ENCODE peak calls at places on chromosome 15, in five cellular contexts. D is HS-5, T is renal cortical epithelial cell, S is cardiac fibroblast, E is NCI-H1092 treated with DMSO at 0.1 percent for 48 hours. A is an unnamed sample.

GRCh38 chr15:65194826-65195541 is 9.8 kb upstream of the CLPX start:
- DNase-seq in D (no peak), T (no peak), S (no peak), E (no peak), A (no peak)

GRCh38 chr15:68691667-68692066 is 112.9 kb downstream of the CORO2B start:
- DNase-seq in D (no peak), T (peak), S (no peak), E (peak), A (no peak)

GRCh38 chr15:57640935-57641682 is 49.4 kb downstream of the MYZAP start:
- DNase-seq in D (no peak), T (peak), S (peak), E (peak), A (peak)

GRCh38 chr15:63752075-63752684 is 81.6 kb downstream of the HERC1 start:
- DNase-seq in D (peak), T (peak), S (peak), E (peak), A (peak)

GRCh38 chr15:38768970-38769369 is 204.4 kb upstream of the RASGRP1 start:
- DNase-seq in D (no peak), T (no peak), S (peak), E (no peak), A (no peak)

GRCh38 chr15:100994597-100995446 is 75.7 kb downstream of the LRRK1 start:
- DNase-seq in D (no peak), T (no peak), S (no peak), E (no peak), A (no peak)

GRCh38 chr15:68234060-68234459 is 4.5 kb upstream of the CLN6 start:
- DNase-seq in D (no peak), T (no peak), S (no peak), E (no peak), A (no peak)

GRCh38 chr15:58788056-58788710 is 17.1 kb downstream of the MINDY2 start:
- DNase-seq in D (no peak), T (no peak), S (no peak), E (no peak), A (no peak)

GRCh38 chr15:73323374-73323955 is 45.3 kb downstream of the HCN4 start:
- DNase-seq in D (no peak), T (no peak), S (no peak), E (no peak), A (no peak)

GRCh38 chr15:83372434-83372873 is 74.7 kb upstream of the SH3GL3 start:
- DNase-seq in D (peak), T (peak), S (no peak), E (no peak), A (no peak)

GRCh38 chr15:40217166-40217785 is 21.6 kb upstream of the PAK6 start:
- DNase-seq in D (peak), T (peak), S (peak), E (peak), A (peak)

GRCh38 chr15:32927124-32927523 is 209.3 kb downstream of the GREM1 start:
- DNase-seq in D (no peak), T (no peak), S (no peak), E (no peak), A (no peak)

GRCh38 chr15:91209318-91209717 is 109.3 kb downstream of the SV2B start:
- DNase-seq in D (no peak), T (no peak), S (no peak), E (no peak), A (no peak)

GRCh38 chr15:68187559-68187958 is 17.6 kb downstream of the CALML4 start:
- DNase-seq in D (no peak), T (no peak), S (peak), E (peak), A (no peak)

GRCh38 chr15:31486906-31487695 is 160.5 kb downstream of the KLF13 start:
- DNase-seq in D (no peak), T (no peak), S (no peak), E (no peak), A (no peak)

GRCh38 chr15:73802336-73803105 is 49.4 kb upstream of the INSYN1 start:
- DNase-seq in D (no peak), T (no peak), S (no peak), E (no peak), A (no peak)

GRCh38 chr15:68537506-68537905 is 41.3 kb upstream of the CORO2B start:
- DNase-seq in D (no peak), T (no peak), S (no peak), E (no peak), A (no peak)

GRCh38 chr15:36399276-36399675 is 180.2 kb upstream of the CDIN1 start:
- DNase-seq in D (no peak), T (no peak), S (no peak), E (no peak), A (no peak)

GRCh38 chr15:79595995-79596622 is 164.0 kb downstream of the MINAR1 start:
- DNase-seq in D (peak), T (peak), S (peak), E (peak), A (no peak)

GRCh38 chr15:90300988-90301715 is 35.7 kb downstream of the NGRN start:
- DNase-seq in D (no peak), T (peak), S (peak), E (peak), A (peak)

GRCh38 chr15:75720787-75721461 is 8.3 kb upstream of the CSPG4 start:
- DNase-seq in D (no peak), T (peak), S (peak), E (peak), A (no peak)

GRCh38 chr15:38414351-38414750 is 39.6 kb upstream of the FAM98B start:
- DNase-seq in D (no peak), T (peak), S (peak), E (no peak), A (no peak)

GRCh38 chr15:83398591-83398990 is 48.5 kb upstream of the SH3GL3 start:
- DNase-seq in D (peak), T (no peak), S (peak), E (no peak), A (no peak)

A was measured in naive thymus-derived CD4-positive, alpha-beta T cell.